ENCODE peak calls at places on chromosomes 5 and 9, in five cellular contexts. Z is neuronal stem cell, W is endothelial cell, I is NT2/D1, G is MM.1S. O is an unnamed sample.

GRCh38 chr9:136926749-136927148 is 17.8 kb downstream of the FBXW5 start:
- DNase-seq in Z (no peak), W (no peak), I (no peak), G (no peak), O (no peak)

GRCh38 chr5:52787600-52788504 is at the start of the genes ITGA1 and PELO:
- DNase-seq in Z (peak), W (peak), I (peak), G (peak), O (peak)

GRCh38 chr5:94849821-94850736 is 231.6 kb downstream of the SLF1 start:
- DNase-seq in Z (peak), W (peak), I (peak), G (peak), O (peak)

GRCh38 chr9:68530618-68531017 is 10.1 kb downstream of the TMEM252 start:
- DNase-seq in Z (no peak), W (peak), I (no peak), G (no peak), O (no peak)

GRCh38 chr9:129714393-129715051 is 38.3 kb downstream of the PTGES start:
- DNase-seq in Z (no peak), W (no peak), I (no peak), G (no peak), O (no peak)

GRCh38 chr9:129406278-129407225 is 214.3 kb downstream of the C9orf50 start:
- DNase-seq in Z (no peak), W (no peak), I (no peak), G (no peak), O (no peak)

GRCh38 chr5:65037845-65038815 is 269.4 kb downstream of the CWC27 start:
- DNase-seq in Z (no peak), W (no peak), I (peak), G (no peak), O (peak)

GRCh38 chr5:90612930-90613329 is 54.3 kb downstream of the ADGRV1 start:
- DNase-seq in Z (no peak), W (no peak), I (no peak), G (peak), O (no peak)

GRCh38 chr9:128532581-128532980 is 19.8 kb upstream of the SPTAN1 start:
- DNase-seq in Z (no peak), W (no peak), I (no peak), G (no peak), O (no peak)

GRCh38 chr5:52356311-52356918 is 431.3 kb upstream of the ITGA1 start:
- DNase-seq in Z (no peak), W (no peak), I (no peak), G (peak), O (no peak)

GRCh38 chr5:10291736-10292135 is 16.0 kb downstream of the CMBL start:
- DNase-seq in Z (no peak), W (no peak), I (no peak), G (no peak), O (no peak)

GRCh38 chr5:106307265-106307664 is 1363.5 kb downstream of the EFNA5 start:
- DNase-seq in Z (no peak), W (no peak), I (no peak), G (no peak), O (no peak)

GRCh38 chr5:36928947-36929346 is 52.4 kb downstream of the NIPBL start:
- DNase-seq in Z (no peak), W (no peak), I (no peak), G (no peak), O (no peak)

GRCh38 chr9:37350486-37351190 is 71.9 kb upstream of the GRHPR start:
- DNase-seq in Z (no peak), W (no peak), I (no peak), G (no peak), O (no peak)

GRCh38 chr9:117783828-117784227 is 79.6 kb downstream of the TLR4 start:
- DNase-seq in Z (no peak), W (no peak), I (no peak), G (peak), O (no peak)

GRCh38 chr9:72818377-72818776 is 134.5 kb downstream of the ALDH1A1 start:
- DNase-seq in Z (no peak), W (no peak), I (no peak), G (no peak), O (no peak)

GRCh38 chr5:63262191-63262981 is 683.8 kb downstream of the LRRC70 start:
- DNase-seq in Z (no peak), W (no peak), I (no peak), G (no peak), O (no peak)

GRCh38 chr5:58201922-58202648 is 257.8 kb downstream of the PLK2 start:
- DNase-seq in Z (no peak), W (no peak), I (no peak), G (no peak), O (no peak)

GRCh38 chr5:127410906-127411780 is 106.3 kb upstream of the PRRC1 start:
- DNase-seq in Z (no peak), W (no peak), I (no peak), G (peak), O (no peak)

GRCh38 chr5:5150667-5151066 is 10.5 kb downstream of the ADAMTS16 start:
- DNase-seq in Z (no peak), W (no peak), I (no peak), G (no peak), O (no peak)